ENCODE peak calls at places on chromosomes 4 and X, in ten cellular contexts. J is Right ventricle myocardium inferior; M is neural crest cell; R is naive thymus-derived CD4-positive, alpha-beta T cell; B is T-helper 2 cell; Y is astrocyte of the hippocampus; H is KBM-7; K is CD4-positive, alpha-beta memory T cell; Q is transverse colon; A is left ventricle myocardium inferior. I is an unnamed sample.

GRCh38 chr4:13700196-13701140 is 72.9 kb upstream of the BOD1L1 start:
- DNase-seq in J (no peak), M (no peak), R (no peak), B (no peak), Y (peak), H (no peak), K (no peak), Q (no peak), A (no peak), I (no peak)

GRCh38 chr4:184473515-184474260 is 662 bp downstream of the IRF2 start:
- DNase-seq in J (peak), M (peak), R (peak), B (peak), Y (peak), H (peak), K (peak), Q (peak), A (peak), I (peak)

GRCh38 chr4:111466821-111467605 is 678.2 kb upstream of the FAM241A start:
- DNase-seq in J (no peak), M (no peak), R (no peak), B (no peak), Y (peak), H (no peak), K (no peak), Q (no peak), A (no peak), I (no peak)

GRCh38 chr4:4603592-4603991 is 61.7 kb upstream of the STX18 start:
- DNase-seq in J (no peak), M (no peak), R (no peak), B (no peak), Y (no peak), H (no peak), K (no peak), Q (no peak), A (no peak), I (no peak)

GRCh38 chrX:109889289-109890006 is 113.5 kb upstream of the TMEM164 start:
- DNase-seq in J (no peak), M (peak), R (no peak), B (no peak), Y (peak), H (peak), K (no peak), Q (no peak), A (no peak), I (peak)

GRCh38 chrX:51776851-51777250 is 33.6 kb downstream of the GSPT2 start:
- DNase-seq in J (no peak), M (no peak), R (no peak), B (no peak), Y (no peak), H (no peak), K (no peak), Q (no peak), A (no peak), I (no peak)

GRCh38 chrX:129875669-129876068 is 30.3 kb upstream of the UTP14A start:
- DNase-seq in J (no peak), M (no peak), R (no peak), B (no peak), Y (peak), H (peak), K (no peak), Q (no peak), A (no peak), I (peak)

GRCh38 chr4:139452000-139452399 is 1.9 kb upstream of the RAB33B start:
- DNase-seq in J (no peak), M (no peak), R (no peak), B (no peak), Y (no peak), H (no peak), K (no peak), Q (no peak), A (no peak), I (no peak)

GRCh38 chrX:2500091-2500680 is 590 bp downstream of the DHRSX start:
- DNase-seq in J (no peak), M (peak), R (no peak), B (no peak), Y (peak), H (peak), K (peak), Q (peak), A (peak), I (no peak)

GRCh38 chrX:130280901-130281300 is 12.2 kb upstream of the ZNF280C start:
- DNase-seq in J (no peak), M (no peak), R (no peak), B (no peak), Y (no peak), H (no peak), K (no peak), Q (no peak), A (no peak), I (no peak)

GRCh38 chr4:31803511-31804195 is 1083.5 kb downstream of the PCDH7 start:
- DNase-seq in J (no peak), M (no peak), R (no peak), B (no peak), Y (peak), H (no peak), K (no peak), Q (no peak), A (no peak), I (no peak)